ENCODE peak calls at places on chromosomes 7 and 10, in ten cellular contexts. K is RWPE2, O is WTC11, M is HCT116, N is transverse colon, V is IMR-90, F is testis, Y is endothelial cell, J is H9, X is uterus. A is an unnamed sample.

GRCh38 chr7:101486056-101486763 is 123.5 kb downstream of the COL26A1 start:
- DNase-seq in K (no peak), O (peak), M (no peak), F (no peak), N (no peak), V (no peak), J (peak), X (no peak), Y (no peak), A (peak)

GRCh38 chr7:134315679-134316538 is 821 bp downstream of the SLC35B4 start:
- DNase-seq in F (no peak), V (peak), N (no peak), O (peak), J (no peak), K (no peak), X (peak), M (no peak), Y (no peak), A (peak)

GRCh38 chr7:35485436-35485835 is 209.5 kb downstream of the HERPUD2 start:
- DNase-seq in X (no peak), K (no peak), V (no peak), N (no peak), M (no peak), O (no peak), J (no peak), F (no peak), Y (no peak), A (no peak)

GRCh38 chr10:4555920-4556319 is 270.1 kb upstream of the AKR1E2 start:
- DNase-seq in K (no peak), X (no peak), J (no peak), O (no peak), F (no peak), M (no peak), V (no peak), N (no peak), Y (no peak), A (no peak)

GRCh38 chr7:47759056-47759706 is 177.3 kb upstream of the TNS3 start:
- DNase-seq in O (no peak), V (no peak), X (no peak), M (peak), Y (no peak), N (no peak), K (no peak), J (no peak), F (no peak), A (peak)

GRCh38 chr10:132994371-132994796 is 52.0 kb upstream of the CFAP46 start:
- DNase-seq in X (no peak), V (peak), K (no peak), Y (no peak), O (no peak), J (no peak), F (no peak), N (no peak), M (no peak), A (peak)

GRCh38 chr10:13654846-13655245 is 68.1 kb downstream of the PRPF18 start:
- DNase-seq in X (no peak), O (no peak), V (no peak), F (no peak), M (no peak), N (no peak), Y (no peak), K (no peak), J (no peak), A (no peak)

GRCh38 chr10:132868995-132869394 is 73.4 kb downstream of the CFAP46 start:
- DNase-seq in O (peak), K (peak), X (peak), Y (no peak), N (peak), M (no peak), F (no peak), J (peak), V (no peak), A (no peak)

GRCh38 chr10:124677871-124678565 is 66.2 kb downstream of the FAM53B start:
- DNase-seq in F (peak), V (peak), K (no peak), M (no peak), O (no peak), Y (no peak), J (no peak), N (no peak), X (no peak), A (peak)

GRCh38 chr7:485188-486081 is 34.2 kb downstream of the PDGFA start:
- DNase-seq in K (peak), Y (no peak), X (no peak), F (no peak), M (no peak), J (no peak), O (peak), N (peak), V (peak), A (no peak)

GRCh38 chr10:77164616-77165311 is 472.8 kb downstream of the KCNMA1 start:
- DNase-seq in Y (no peak), V (peak), M (no peak), O (no peak), N (no peak), J (no peak), F (no peak), X (no peak), K (no peak), A (peak)

GRCh38 chr7:99290980-99291607 is 18.5 kb downstream of the MYH16 start:
- DNase-seq in M (no peak), K (no peak), F (no peak), O (no peak), V (peak), N (peak), Y (no peak), J (no peak), X (no peak), A (no peak)

GRCh38 chr10:69477968-69478597 is 26.8 kb downstream of the TSPAN15 start:
- DNase-seq in N (no peak), K (no peak), V (no peak), J (no peak), M (no peak), O (no peak), F (no peak), X (no peak), Y (no peak), A (no peak)

GRCh38 chr10:126504051-126504760 is 115.9 kb upstream of the ADAM12 start:
- DNase-seq in V (peak), O (peak), F (peak), J (peak), K (no peak), M (peak), Y (peak), X (peak), N (peak), A (peak)

GRCh38 chr7:158520825-158521224 is 66.8 kb downstream of the PTPRN2 start:
- DNase-seq in V (no peak), O (no peak), M (no peak), F (no peak), Y (no peak), X (no peak), K (no peak), J (no peak), N (no peak), A (no peak)

GRCh38 chr10:106609867-106610266 is 554.6 kb downstream of the SORCS1 start:
- DNase-seq in K (no peak), Y (no peak), X (no peak), V (no peak), M (no peak), J (peak), O (peak), N (no peak), F (no peak), A (no peak)

GRCh38 chr10:70479626-70480253 is 1.2 kb downstream of the PALD1 start:
- DNase-seq in O (no peak), X (no peak), Y (no peak), V (no peak), N (peak), J (no peak), F (no peak), K (no peak), M (no peak), A (no peak)
- TF ChIP-seq CTCF in O (no peak), X (no peak), Y (no peak), V (no peak), N (no peak), J (peak), F (no peak), K (no peak), M (no peak), A (no peak)

GRCh38 chr10:29897999-29898716 is 161.2 kb downstream of the JCAD start:
- DNase-seq in N (no peak), X (peak), O (no peak), F (no peak), V (no peak), K (no peak), J (no peak), Y (no peak), M (no peak), A (peak)
- TF ChIP-seq CTCF in N (no peak), X (no peak), O (no peak), F (no peak), V (no peak), K (no peak), J (no peak), Y (no peak), M (no peak), A (no peak)

GRCh38 chr7:92698237-92698841 is 108.1 kb upstream of the FAM133B start:
- DNase-seq in V (peak), O (no peak), M (peak), N (peak), K (no peak), Y (no peak), X (peak), F (peak), J (no peak), A (peak)
- TF ChIP-seq CTCF in V (no peak), O (no peak), M (no peak), N (peak), K (no peak), Y (no peak), X (no peak), F (no peak), J (no peak), A (peak)

GRCh38 chr7:149476791-149477190 is 15.9 kb upstream of the ZNF777 start:
- DNase-seq in F (no peak), K (no peak), O (no peak), V (no peak), Y (no peak), M (no peak), X (no peak), J (no peak), N (no peak), A (no peak)

GRCh38 chr7:149475121-149476045 is 14.5 kb upstream of the ZNF777 start:
- DNase-seq in F (no peak), N (no peak), K (no peak), Y (no peak), X (no peak), M (no peak), O (no peak), J (no peak), V (no peak), A (no peak)

GRCh38 chr7:149471289-149471953 is 10.6 kb upstream of the ZNF777 start:
- DNase-seq in O (no peak), J (no peak), Y (no peak), F (no peak), V (no peak), N (no peak), M (no peak), X (no peak), K (no peak), A (no peak)

GRCh38 chr7:149473251-149473650 is 12.4 kb upstream of the ZNF777 start:
- DNase-seq in K (no peak), M (no peak), J (no peak), O (no peak), Y (no peak), V (no peak), F (no peak), X (no peak), N (no peak), A (no peak)

DNA sequence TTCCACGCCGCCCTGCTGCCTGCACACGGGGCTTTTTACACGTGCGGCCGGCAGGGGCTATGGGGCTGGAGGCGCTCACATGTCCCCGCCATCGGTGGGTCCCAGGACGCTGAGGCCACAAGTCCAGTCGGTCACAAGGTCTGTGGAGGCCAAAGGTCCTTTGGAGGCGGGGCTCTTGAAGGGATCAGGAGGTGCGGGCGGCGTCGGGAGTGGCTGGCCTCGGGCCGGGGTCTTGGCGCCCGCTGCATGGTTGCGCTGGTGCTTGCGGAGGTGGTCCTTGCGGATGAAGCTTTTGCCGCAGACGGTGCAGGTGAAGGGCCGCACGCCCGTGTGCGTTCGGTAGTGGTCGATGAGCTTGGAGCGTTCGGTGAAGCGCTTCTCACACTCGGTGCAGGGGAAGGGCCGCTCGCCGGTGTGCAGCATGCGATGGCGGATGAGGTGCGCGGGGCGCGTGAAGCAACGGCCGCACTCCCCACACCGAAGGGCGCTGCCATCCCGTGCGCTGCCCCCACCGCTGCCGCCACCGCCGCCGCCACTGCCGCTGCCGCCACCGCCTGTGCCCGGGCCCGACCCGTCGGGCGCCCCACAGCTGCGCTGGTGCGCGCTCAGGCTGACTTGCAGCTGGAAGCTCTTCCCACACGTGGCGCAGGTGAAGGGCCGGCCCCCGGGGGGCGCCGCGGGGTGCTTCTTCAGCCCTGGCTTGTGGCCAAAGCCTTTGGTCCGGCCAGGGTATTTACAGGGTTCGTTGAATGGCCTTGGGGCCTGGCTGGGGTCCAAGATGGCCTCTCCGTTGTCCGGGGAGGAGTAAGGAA is 13.7 kb upstream of the ZNF777 start:
- DNase-seq in J (no peak), F (peak), V (no peak), K (no peak), N (no peak), Y (no peak), M (no peak), O (no peak), X (no peak), A (no peak)
- TF ChIP-seq CTCF in J (peak), F (no peak), V (no peak), K (no peak), N (no peak), Y (no peak), M (peak), O (no peak), X (no peak), A (no peak)

GRCh38 chr10:112871021-112871420 is 79.0 kb upstream of the TCF7L2 start:
- DNase-seq in Y (no peak), J (no peak), O (no peak), V (no peak), K (no peak), N (no peak), M (no peak), X (no peak), F (no peak), A (no peak)

GRCh38 chr10:112874982-112875381 is 75.1 kb upstream of the TCF7L2 start:
- DNase-seq in X (no peak), K (no peak), N (no peak), V (no peak), O (no peak), F (no peak), J (no peak), M (no peak), Y (no peak), A (no peak)

GRCh38 chr10:112875474-112876267 is 74.4 kb upstream of the TCF7L2 start:
- DNase-seq in Y (no peak), J (no peak), O (no peak), M (no peak), F (no peak), K (no peak), N (peak), V (peak), X (no peak), A (peak)

GRCh38 chr10:112873541-112873940 is 76.5 kb upstream of the TCF7L2 start:
- DNase-seq in F (no peak), V (no peak), K (no peak), M (no peak), N (no peak), O (no peak), Y (no peak), J (no peak), X (no peak), A (no peak)

DNA sequence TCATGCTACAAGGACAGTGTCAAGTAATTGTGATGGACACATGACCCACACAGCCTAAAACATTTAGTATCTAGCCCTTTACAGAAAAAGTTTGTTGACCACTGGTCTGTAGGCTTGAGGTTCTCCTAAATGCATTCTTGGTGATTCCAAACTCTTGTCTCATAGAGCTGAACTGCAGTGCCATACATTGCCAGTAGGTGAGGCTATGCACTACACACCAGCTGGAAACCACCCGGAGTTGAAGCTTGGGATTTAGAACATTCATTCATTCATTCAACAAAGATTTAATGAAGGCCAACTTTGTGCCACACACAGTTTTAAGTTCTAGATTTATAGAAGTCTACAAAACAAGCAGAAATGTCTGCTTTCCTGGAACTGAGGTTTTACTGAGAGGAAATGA is 77.3 kb upstream of the TCF7L2 start:
- DNase-seq in Y (no peak), N (no peak), F (no peak), O (no peak), M (peak), V (no peak), K (no peak), J (no peak), X (no peak), A (no peak)
- TF ChIP-seq CTCF in Y (peak), N (no peak), F (peak), O (no peak), M (peak), V (peak), K (peak), J (peak), X (no peak), A (peak)

GRCh38 chr7:77910124-77910523 is 111.6 kb downstream of the PHTF2 start:
- DNase-seq in J (no peak), X (no peak), O (no peak), V (no peak), Y (no peak), K (no peak), F (no peak), N (no peak), M (no peak), A (no peak)
- TF ChIP-seq CTCF in J (peak), X (no peak), O (no peak), V (no peak), Y (no peak), K (no peak), F (no peak), N (no peak), M (no peak), A (no peak)

DNA sequence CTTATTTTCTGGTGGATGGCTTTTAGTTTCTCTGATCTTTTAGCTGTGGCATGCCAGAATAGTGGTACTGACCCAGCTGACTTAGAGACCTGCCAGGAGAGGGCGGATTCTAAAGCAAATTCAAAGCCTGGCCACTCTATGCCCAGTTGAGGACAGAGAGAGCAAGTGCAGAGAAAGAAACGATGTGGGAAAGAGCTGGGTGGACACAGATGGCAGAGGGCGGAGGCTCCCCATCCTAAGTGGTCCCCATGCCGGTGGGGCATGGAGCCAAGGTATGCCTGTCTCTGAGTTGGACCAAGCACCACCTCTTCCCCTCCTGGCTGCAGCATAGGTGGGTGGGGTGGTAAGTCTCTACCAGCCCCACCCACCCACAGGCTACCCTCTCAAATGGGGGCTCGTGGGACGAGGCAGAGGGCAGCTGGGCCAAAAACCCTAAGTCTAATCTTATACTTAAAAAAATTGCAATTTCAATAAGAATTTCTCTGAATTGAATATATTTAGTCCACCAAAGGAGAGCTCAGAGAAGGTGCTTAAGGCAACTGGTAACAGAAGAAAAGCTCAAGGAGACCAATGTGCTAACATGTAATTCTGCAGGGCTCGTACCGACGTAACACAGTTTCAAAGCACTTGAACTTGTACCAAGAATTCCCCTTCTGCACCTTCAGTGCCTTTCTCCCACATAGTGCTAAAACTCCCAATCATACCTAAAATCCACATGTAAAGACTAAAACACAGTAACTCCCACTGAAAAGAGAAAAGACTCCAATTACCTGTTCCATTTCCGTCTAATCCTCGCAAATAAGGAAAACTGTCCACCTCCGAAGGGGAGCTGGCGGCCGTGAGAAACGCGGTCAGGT is 85.7 kb upstream of the NMT2 start:
- DNase-seq in V (no peak), K (no peak), F (no peak), Y (no peak), J (no peak), N (no peak), O (no peak), M (no peak), X (no peak), A (no peak)
- TF ChIP-seq CTCF in V (no peak), K (no peak), F (no peak), Y (no peak), J (no peak), N (no peak), O (no peak), M (no peak), X (no peak), A (no peak)

DNA sequence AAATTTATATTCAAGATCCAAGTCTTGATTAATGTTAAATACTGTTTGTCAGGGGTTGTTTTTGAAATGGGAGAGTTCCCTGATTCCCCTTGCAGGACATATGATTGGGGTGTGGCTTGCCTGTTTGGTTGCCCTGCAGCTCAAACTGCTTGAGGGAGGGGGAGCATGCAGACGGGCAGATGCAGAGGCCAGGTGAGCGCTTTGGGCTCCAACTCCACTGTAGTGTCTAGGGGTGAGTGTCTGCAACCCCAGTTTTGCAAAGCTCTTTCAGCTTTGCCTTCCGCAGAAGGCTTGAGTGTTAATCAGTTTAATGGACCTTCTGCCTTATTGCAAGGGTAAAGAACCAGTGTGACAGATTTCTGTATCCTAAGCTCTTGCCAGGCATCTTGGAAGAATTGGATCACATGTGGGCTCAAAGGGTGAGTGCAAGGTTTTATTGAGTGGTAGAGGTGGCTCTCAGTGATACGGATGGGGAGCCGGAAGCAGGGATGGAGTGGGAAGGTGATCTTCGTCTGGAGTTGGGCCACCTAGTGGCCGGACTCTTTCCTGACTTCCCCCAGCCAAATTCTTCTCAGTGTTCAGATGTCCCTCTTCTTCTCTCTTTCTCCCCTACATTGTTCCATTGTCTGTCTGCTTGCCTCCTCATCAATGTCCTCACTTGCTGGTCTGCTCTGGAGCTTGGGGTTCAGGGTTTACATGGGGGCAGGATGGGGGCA is 479.7 kb downstream of the ATRNL1 start:
- DNase-seq in K (no peak), O (peak), F (no peak), M (peak), X (no peak), J (peak), N (no peak), Y (peak), V (no peak), A (no peak)
- TF ChIP-seq CTCF in K (peak), O (peak), F (peak), M (peak), X (no peak), J (peak), N (no peak), Y (peak), V (no peak), A (no peak)

A was measured in fibroblast of the aortic adventitia.